ENCODE peak calls at places on chromosomes 3 and 15, in six cellular contexts. N is kidney epithelial cell, G is body of pancreas, C is cardiac fibroblast, D is IMR-90, P is endothelial cell of umbilical vein. T is an unnamed sample.

GRCh38 chr3:63908776-63909175 is 3.4 kb downstream of the SCAANT1 start:
- DNase-seq in N (no peak), G (no peak), C (no peak), D (no peak), P (no peak), T (no peak)

GRCh38 chr3:186639778-186640472 is at the start of gene FETUB:
- DNase-seq in N (no peak), G (no peak), C (no peak), D (no peak), P (no peak), T (no peak)

GRCh38 chr3:58306662-58307286 is 454 bp downstream of the HTD2 start:
- DNase-seq in N (no peak), G (peak), C (peak), D (peak), P (peak), T (peak)

GRCh38 chr15:96158938-96159337 is 171.6 kb upstream of the NR2F2 start:
- DNase-seq in N (no peak), G (no peak), C (peak), D (no peak), P (peak), T (no peak)

GRCh38 chr3:52983336-52983807 is 62.5 kb downstream of the SFMBT1 start:
- DNase-seq in N (no peak), G (no peak), C (no peak), D (no peak), P (no peak), T (peak)

GRCh38 chr15:50265620-50266019 is at the start of gene HDC:
- DNase-seq in N (no peak), G (no peak), C (no peak), D (no peak), P (no peak), T (no peak)

GRCh38 chr15:83105450-83105849 is 2.0 kb upstream of the TM6SF1 start:
- DNase-seq in N (no peak), G (no peak), C (no peak), D (no peak), P (no peak), T (no peak)

GRCh38 chr3:65177879-65178484 is 490.2 kb upstream of the ADAMTS9 start:
- DNase-seq in N (no peak), G (no peak), C (peak), D (no peak), P (no peak), T (no peak)

GRCh38 chr3:32453346-32453745 is 49.3 kb downstream of the CMTM6 start:
- DNase-seq in N (no peak), G (no peak), C (peak), D (peak), P (no peak), T (no peak)

GRCh38 chr3:187101184-187102072 is 37.9 kb downstream of the RPL39L start:
- DNase-seq in N (peak), G (peak), C (peak), D (peak), P (peak), T (peak)

GRCh38 chr15:77692614-77693013 is 59.9 kb upstream of the LINGO1 start:
- DNase-seq in N (no peak), G (no peak), C (no peak), D (no peak), P (no peak), T (no peak)

GRCh38 chr3:129651316-129652202 is 45.1 kb upstream of the PLXND1 start:
- DNase-seq in N (peak), G (no peak), C (peak), D (peak), P (peak), T (no peak)

GRCh38 chr15:74869726-74870407 is 3.3 kb downstream of the SCAMP2 start:
- DNase-seq in N (no peak), G (peak), C (peak), D (peak), P (peak), T (peak)

GRCh38 chr15:82999905-83000671 is 11.4 kb downstream of the C15orf40 start:
- DNase-seq in N (no peak), G (peak), C (peak), D (peak), P (peak), T (peak)

GRCh38 chr15:97084650-97085049 is 754.1 kb downstream of the NR2F2 start:
- DNase-seq in N (peak), G (no peak), C (no peak), D (no peak), P (no peak), T (no peak)

GRCh38 chr3:104519968-104520655 is 846.6 kb upstream of the ALCAM start:
- DNase-seq in N (no peak), G (no peak), C (no peak), D (no peak), P (no peak), T (peak)

GRCh38 chr3:53672987-53673386 is 173.2 kb downstream of the CHDH start:
- DNase-seq in N (no peak), G (no peak), C (no peak), D (no peak), P (no peak), T (no peak)

GRCh38 chr3:172446198-172446597 is 2.1 kb downstream of the GHSR start:
- DNase-seq in N (no peak), G (no peak), C (no peak), D (no peak), P (no peak), T (no peak)

GRCh38 chr3:131535131-131535530 is 32.4 kb upstream of the MRPL3 start:
- DNase-seq in N (no peak), G (no peak), C (peak), D (peak), P (no peak), T (no peak)

GRCh38 chr3:14371573-14372474 is 30.6 kb upstream of the SLC6A6 start:
- DNase-seq in N (peak), G (peak), C (peak), D (peak), P (peak), T (peak)

GRCh38 chr3:127680790-127681189 is 8.0 kb downstream of the ABTB1 start:
- DNase-seq in N (no peak), G (no peak), C (no peak), D (no peak), P (no peak), T (no peak)

GRCh38 chr3:187230011-187230410 is 32.7 kb downstream of the RTP1 start:
- DNase-seq in N (no peak), G (no peak), C (no peak), D (peak), P (no peak), T (no peak)

GRCh38 chr3:192804502-192804901 is 77.2 kb upstream of the FGF12 start:
- DNase-seq in N (no peak), G (no peak), C (no peak), D (no peak), P (no peak), T (no peak)

GRCh38 chr3:53845881-53846133 is 412 bp downstream of the CHDH start:
- DNase-seq in N (no peak), G (no peak), C (no peak), D (no peak), P (no peak), T (no peak)

GRCh38 chr3:64270861-64271260 is 45.6 kb upstream of the PRICKLE2 start:
- DNase-seq in N (no peak), G (no peak), C (no peak), D (no peak), P (no peak), T (no peak)

GRCh38 chr15:26644948-26645347 is 127.9 kb downstream of the GABRB3 start:
- DNase-seq in N (no peak), G (no peak), C (no peak), D (no peak), P (no peak), T (no peak)

GRCh38 chr3:97817965-97818364 is 3.8 kb upstream of the CRYBG3 start:
- DNase-seq in N (no peak), G (no peak), C (no peak), D (no peak), P (no peak), T (no peak)

GRCh38 chr15:29225534-29226224 is 43.9 kb downstream of the NSMCE3 start:
- DNase-seq in N (no peak), G (no peak), C (no peak), D (no peak), P (no peak), T (peak)

GRCh38 chr3:176513604-176514003 is 683.7 kb downstream of the TBL1XR1 start:
- DNase-seq in N (no peak), G (no peak), C (no peak), D (no peak), P (no peak), T (peak)

GRCh38 chr15:41205315-41205714 is 25.2 kb downstream of the EXD1 start:
- DNase-seq in N (no peak), G (no peak), C (no peak), D (peak), P (no peak), T (no peak)

GRCh38 chr15:39133201-39133600 is 447.7 kb upstream of the THBS1 start:
- DNase-seq in N (peak), G (no peak), C (peak), D (peak), P (peak), T (no peak)

GRCh38 chr3:137343283-137343682 is 385.5 kb downstream of the IL20RB start:
- DNase-seq in N (no peak), G (no peak), C (no peak), D (no peak), P (no peak), T (peak)

GRCh38 chr3:40939113-40940070 is 259.9 kb upstream of the CTNNB1 start:
- DNase-seq in N (no peak), G (peak), C (no peak), D (no peak), P (peak), T (no peak)

GRCh38 chr15:62850791-62851291 is 191.7 kb upstream of the TPM1 start:
- DNase-seq in N (peak), G (no peak), C (peak), D (peak), P (peak), T (no peak)

GRCh38 chr3:161409069-161409468 is 37.8 kb upstream of the SPTSSB start:
- DNase-seq in N (no peak), G (peak), C (peak), D (peak), P (peak), T (peak)

GRCh38 chr3:32366638-32367368 is 24.9 kb upstream of the CMTM7 start:
- DNase-seq in N (no peak), G (no peak), C (no peak), D (peak), P (peak), T (peak)

GRCh38 chr15:25763206-25763880 is 99.8 kb downstream of the ATP10A start:
- DNase-seq in N (no peak), G (no peak), C (no peak), D (peak), P (no peak), T (no peak)

GRCh38 chr3:16994842-16995535 is 110.2 kb downstream of the PLCL2 start:
- DNase-seq in N (no peak), G (peak), C (no peak), D (no peak), P (no peak), T (no peak)

GRCh38 chr15:48695088-48695834 is 49.8 kb upstream of the FBN1 start:
- DNase-seq in N (peak), G (no peak), C (peak), D (peak), P (peak), T (no peak)

GRCh38 chr3:190552969-190553759 is 39.3 kb downstream of the IL1RAP start:
- DNase-seq in N (no peak), G (no peak), C (no peak), D (no peak), P (no peak), T (no peak)

GRCh38 chr3:190558316-190558715 is 44.4 kb downstream of the IL1RAP start:
- DNase-seq in N (no peak), G (no peak), C (no peak), D (no peak), P (no peak), T (no peak)

GRCh38 chr3:190552021-190552420 is 38.1 kb downstream of the IL1RAP start:
- DNase-seq in N (no peak), G (no peak), C (no peak), D (no peak), P (no peak), T (no peak)

GRCh38 chr3:190557311-190557710 is 43.4 kb downstream of the IL1RAP start:
- DNase-seq in N (no peak), G (no peak), C (no peak), D (no peak), P (no peak), T (no peak)

DNA sequence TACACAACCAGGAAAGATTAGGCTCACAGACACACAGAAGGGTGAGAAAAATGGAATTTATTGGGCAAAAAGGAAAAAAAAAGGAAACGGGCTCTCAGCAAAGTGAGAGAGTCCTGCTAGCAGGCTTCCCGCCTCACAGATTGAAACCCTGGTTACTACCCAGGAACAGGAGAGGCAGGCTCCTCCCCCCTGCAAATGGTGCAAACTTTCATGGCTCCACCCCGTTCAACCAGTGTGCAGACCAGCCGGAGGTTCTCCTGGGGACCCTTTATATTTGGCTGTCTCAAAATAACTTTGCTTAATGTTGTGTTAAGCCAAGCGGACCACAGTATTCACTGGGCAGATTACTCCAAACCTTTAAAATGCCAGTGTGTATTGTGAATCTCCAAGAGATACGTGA is 40.3 kb downstream of the IL1RAP start:
- DNase-seq in N (no peak), G (no peak), C (no peak), D (no peak), P (no peak), T (no peak)
- H3K4me3 ChIP-seq in N (no peak), G (no peak), C (no peak), D (no peak), P (no peak), T (no peak)

DNA sequence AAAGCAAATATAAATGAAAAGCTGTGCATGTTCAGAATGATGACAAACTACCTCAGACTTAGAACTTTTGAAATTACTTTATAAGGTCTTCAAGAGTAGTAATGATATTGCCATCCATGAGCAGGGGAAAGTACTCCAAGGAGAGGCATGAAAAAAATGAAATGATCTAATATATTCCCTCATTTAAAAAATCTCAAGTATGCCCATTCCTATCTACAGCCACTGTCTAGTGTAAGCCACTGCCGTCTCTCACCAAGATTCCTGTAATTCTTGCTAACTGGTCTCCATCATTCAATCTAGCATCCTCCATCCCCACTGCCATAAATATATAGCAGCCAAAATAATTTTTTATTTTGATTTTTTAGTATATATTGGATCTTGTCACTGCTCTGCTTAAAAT is 258.8 kb downstream of the PLOD2 start:
- DNase-seq in N (no peak), G (no peak), C (no peak), D (no peak), P (no peak), T (no peak)
- TF ChIP-seq CTCF in N (no peak), G (no peak), C (no peak), D (no peak), P (no peak), T (no peak)

DNA sequence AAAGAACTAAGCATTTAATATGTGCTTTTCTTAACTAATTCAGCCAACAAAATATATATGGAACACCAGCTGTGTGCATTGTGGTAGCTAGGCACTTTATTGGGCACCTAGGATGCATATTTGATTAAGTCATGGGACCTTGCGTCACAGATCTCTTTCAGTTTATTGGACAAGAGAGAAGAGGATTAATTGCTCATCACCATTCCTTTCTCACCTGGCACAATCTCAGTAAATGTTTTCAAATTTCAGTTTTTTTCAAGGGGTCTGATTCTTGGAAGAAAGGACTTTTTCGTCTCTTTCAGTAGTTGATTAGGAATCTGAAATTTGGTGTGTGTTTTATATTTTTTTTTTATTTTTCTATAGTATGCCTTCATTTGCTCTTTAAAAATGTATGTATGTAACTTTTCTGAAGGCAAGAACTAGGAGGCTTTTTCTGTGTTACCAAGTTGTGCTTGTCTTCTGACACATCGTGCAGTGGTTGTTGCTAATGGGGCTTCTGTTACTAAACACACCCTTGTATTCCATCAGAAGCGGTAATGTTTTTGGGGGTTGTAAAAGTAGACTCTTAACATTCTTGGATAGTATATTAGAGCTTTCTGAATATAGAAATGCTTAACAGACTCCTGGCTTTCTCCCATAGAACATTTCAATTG is 2.2 kb downstream of the TIPARP start:
- DNase-seq in N (no peak), G (no peak), C (peak), D (peak), P (no peak), T (no peak)
- H3K4me3 ChIP-seq in N (peak), G (no peak), C (peak), D (peak), P (peak), T (peak)

GRCh38 chr3:173635826-173636225 is 238.3 kb downstream of the NLGN1 start:
- DNase-seq in N (no peak), G (no peak), C (no peak), D (no peak), P (no peak), T (no peak)
- TF ChIP-seq CTCF in N (no peak), G (no peak), C (no peak), D (no peak), P (no peak), T (no peak)

GRCh38 chr3:69058180-69058946 is 6.2 kb upstream of the TMF1 start:
- DNase-seq in N (no peak), G (no peak), C (no peak), D (no peak), P (no peak), T (peak)
- H3K4me3 ChIP-seq in N (no peak), G (no peak), C (no peak), D (no peak), P (no peak), T (no peak)

GRCh38 chr3:42666022-42666421 is 12.5 kb downstream of the ZBTB47 start:
- DNase-seq in N (no peak), G (no peak), C (no peak), D (no peak), P (no peak), T (no peak)

GRCh38 chr3:42667523-42668402 is 14.3 kb downstream of the ZBTB47 start:
- DNase-seq in N (no peak), G (no peak), C (no peak), D (no peak), P (no peak), T (no peak)

GRCh38 chr3:42668403-42668740 is 14.9 kb downstream of the ZBTB47 start:
- DNase-seq in N (no peak), G (no peak), C (no peak), D (no peak), P (no peak), T (no peak)

GRCh38 chr3:42666577-42666998 is 13.1 kb downstream of the ZBTB47 start:
- DNase-seq in N (no peak), G (no peak), C (no peak), D (no peak), P (no peak), T (no peak)

DNA sequence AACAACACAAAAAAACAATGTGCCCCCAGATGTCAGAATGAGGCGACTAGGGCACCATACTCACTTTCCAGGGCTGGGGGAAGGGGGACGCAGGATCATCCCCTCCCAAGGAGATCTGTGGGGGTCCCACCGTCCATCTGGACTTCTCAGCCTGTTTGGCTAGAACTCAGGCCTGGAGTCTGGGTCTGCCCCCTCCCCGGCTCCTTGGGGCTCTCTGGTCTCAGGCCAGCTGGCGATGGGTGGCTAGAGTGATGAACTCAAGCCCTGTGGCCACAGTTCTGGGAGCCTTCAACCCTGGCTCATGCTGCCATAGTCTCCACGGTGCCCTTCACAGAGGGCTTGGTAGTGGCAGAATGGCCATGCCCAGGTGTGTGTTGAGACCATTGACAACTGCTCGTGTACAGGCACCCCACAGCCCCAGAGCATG is 13.6 kb downstream of the ZBTB47 start:
- DNase-seq in N (no peak), G (no peak), C (no peak), D (no peak), P (no peak), T (no peak)
- TF ChIP-seq CTCF in N (no peak), G (no peak), C (no peak), D (no peak), P (no peak), T (no peak)

GRCh38 chr3:44506961-44507360 is 29.5 kb upstream of the ZNF445 start:
- DNase-seq in N (no peak), G (no peak), C (no peak), D (no peak), P (no peak), T (no peak)
- H3K4me3 ChIP-seq in N (no peak), G (no peak), C (no peak), D (no peak), P (no peak), T (no peak)

DNA sequence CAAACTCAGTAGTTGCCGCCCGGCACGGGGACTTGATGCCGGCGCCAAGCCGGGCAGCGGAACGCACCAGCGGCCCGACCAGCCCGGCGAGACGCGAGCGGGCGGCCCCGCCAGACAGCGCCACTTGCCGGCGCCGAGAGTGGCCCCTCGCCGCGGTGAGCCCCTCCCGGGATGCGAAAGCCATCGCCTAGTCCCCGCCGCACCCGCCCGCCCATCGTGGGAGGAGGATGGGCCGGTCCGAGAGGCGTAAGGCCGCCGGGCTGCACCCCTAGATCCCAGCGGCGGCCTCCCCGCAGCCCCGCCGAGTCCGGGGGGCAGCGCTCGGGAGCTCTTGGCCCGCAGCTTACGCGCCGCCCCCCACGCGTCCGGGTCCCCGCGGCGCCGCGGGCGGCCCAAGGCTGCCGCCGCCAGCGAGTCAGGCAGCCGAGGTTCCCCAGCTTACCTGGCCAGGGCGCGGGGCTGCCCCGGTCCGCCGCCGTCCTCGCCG is 609 bp downstream of the GOLGA8A start:
- DNase-seq in N (no peak), G (peak), C (peak), D (peak), P (peak), T (peak)
- TF ChIP-seq CTCF in N (no peak), G (no peak), C (no peak), D (no peak), P (peak), T (peak)

GRCh38 chr3:160368804-160369203 is 30.2 kb downstream of the IFT80 start:
- DNase-seq in N (no peak), G (no peak), C (no peak), D (no peak), P (no peak), T (peak)
- H3K4me3 ChIP-seq in N (no peak), G (no peak), C (no peak), D (no peak), P (no peak), T (no peak)